ENCODE peak calls at places on chromosome 4, in eight cellular contexts. One of them, this sample, is unnamed.

GRCh38 chr4:10639664-10640063 is 44.9 kb downstream of the CLNK start:
- DNase-seq in GM12865: no peak
- DNase-seq in endothelial cell: no peak
- DNase-seq in AG10803: peak
- DNase-seq in CD8-positive, alpha-beta T cell: no peak
- DNase-seq in Peyer's patch: no peak
- DNase-seq in coronary artery: no peak
- DNase-seq in glutamatergic neuron: no peak
- DNase-seq in this sample: no peak

GRCh38 chr4:166594326-166594946 is 639.9 kb downstream of the SPOCK3 start:
- DNase-seq in GM12865: peak
- DNase-seq in endothelial cell: peak
- DNase-seq in AG10803: peak
- DNase-seq in CD8-positive, alpha-beta T cell: no peak
- DNase-seq in Peyer's patch: no peak
- DNase-seq in coronary artery: no peak
- DNase-seq in glutamatergic neuron: peak
- DNase-seq in this sample: no peak

GRCh38 chr4:189533603-189534002 is 407.1 kb upstream of the FRG1 start:
- DNase-seq in GM12865: no peak
- DNase-seq in endothelial cell: no peak
- DNase-seq in AG10803: no peak
- DNase-seq in CD8-positive, alpha-beta T cell: no peak
- DNase-seq in Peyer's patch: no peak
- DNase-seq in coronary artery: no peak
- DNase-seq in glutamatergic neuron: no peak
- DNase-seq in this sample: no peak

GRCh38 chr4:94354474-94354896 is 11.8 kb upstream of the HPGDS start:
- DNase-seq in GM12865: no peak
- DNase-seq in endothelial cell: peak
- DNase-seq in AG10803: no peak
- DNase-seq in CD8-positive, alpha-beta T cell: no peak
- DNase-seq in Peyer's patch: no peak
- DNase-seq in coronary artery: no peak
- DNase-seq in glutamatergic neuron: no peak
- DNase-seq in this sample: no peak

GRCh38 chr4:62288803-62289541 is 1088.8 kb downstream of the ADGRL3 start:
- DNase-seq in GM12865: no peak
- DNase-seq in endothelial cell: no peak
- DNase-seq in AG10803: no peak
- DNase-seq in CD8-positive, alpha-beta T cell: no peak
- DNase-seq in Peyer's patch: no peak
- DNase-seq in coronary artery: no peak
- DNase-seq in glutamatergic neuron: no peak
- DNase-seq in this sample: no peak

GRCh38 chr4:3334316-3334715 is 41.5 kb downstream of the RGS12 start:
- DNase-seq in GM12865: no peak
- DNase-seq in endothelial cell: no peak
- DNase-seq in AG10803: no peak
- DNase-seq in CD8-positive, alpha-beta T cell: no peak
- DNase-seq in Peyer's patch: no peak
- DNase-seq in coronary artery: no peak
- DNase-seq in glutamatergic neuron: no peak
- DNase-seq in this sample: no peak

GRCh38 chr4:20890752-20891151 is 190.5 kb downstream of the PACRGL start:
- DNase-seq in GM12865: no peak
- DNase-seq in endothelial cell: no peak
- DNase-seq in AG10803: no peak
- DNase-seq in CD8-positive, alpha-beta T cell: no peak
- DNase-seq in Peyer's patch: no peak
- DNase-seq in coronary artery: no peak
- DNase-seq in glutamatergic neuron: no peak
- DNase-seq in this sample: no peak

GRCh38 chr4:69888336-69888735 is 28.4 kb upstream of the SULT1E1 start:
- DNase-seq in GM12865: no peak
- DNase-seq in endothelial cell: no peak
- DNase-seq in AG10803: no peak
- DNase-seq in CD8-positive, alpha-beta T cell: no peak
- DNase-seq in Peyer's patch: no peak
- DNase-seq in coronary artery: no peak
- DNase-seq in glutamatergic neuron: no peak
- DNase-seq in this sample: no peak

GRCh38 chr4:151031831-151032605 is 16.9 kb upstream of the LRBA start:
- DNase-seq in GM12865: peak
- DNase-seq in endothelial cell: no peak
- DNase-seq in AG10803: peak
- DNase-seq in CD8-positive, alpha-beta T cell: no peak
- DNase-seq in Peyer's patch: no peak
- DNase-seq in coronary artery: no peak
- DNase-seq in glutamatergic neuron: no peak
- DNase-seq in this sample: no peak

GRCh38 chr4:90883519-90883918 is 756.3 kb downstream of the CCSER1 start:
- DNase-seq in GM12865: no peak
- DNase-seq in endothelial cell: no peak
- DNase-seq in AG10803: no peak
- DNase-seq in CD8-positive, alpha-beta T cell: no peak
- DNase-seq in Peyer's patch: no peak
- DNase-seq in coronary artery: no peak
- DNase-seq in glutamatergic neuron: no peak
- DNase-seq in this sample: no peak

GRCh38 chr4:17336524-17336941 is 175.4 kb downstream of the QDPR start:
- DNase-seq in GM12865: peak
- DNase-seq in endothelial cell: peak
- DNase-seq in AG10803: no peak
- DNase-seq in CD8-positive, alpha-beta T cell: peak
- DNase-seq in Peyer's patch: no peak
- DNase-seq in coronary artery: no peak
- DNase-seq in glutamatergic neuron: no peak
- DNase-seq in this sample: no peak

GRCh38 chr4:11286533-11286932 is 142.2 kb downstream of the HS3ST1 start:
- DNase-seq in GM12865: peak
- DNase-seq in endothelial cell: no peak
- DNase-seq in AG10803: no peak
- DNase-seq in CD8-positive, alpha-beta T cell: no peak
- DNase-seq in Peyer's patch: no peak
- DNase-seq in coronary artery: no peak
- DNase-seq in glutamatergic neuron: no peak
- DNase-seq in this sample: no peak

GRCh38 chr4:73848183-73848777 is 4.8 kb upstream of the PF4V1 start:
- DNase-seq in GM12865: no peak
- DNase-seq in endothelial cell: no peak
- DNase-seq in AG10803: no peak
- DNase-seq in CD8-positive, alpha-beta T cell: no peak
- DNase-seq in Peyer's patch: no peak
- DNase-seq in coronary artery: no peak
- DNase-seq in glutamatergic neuron: no peak
- DNase-seq in this sample: no peak

GRCh38 chr4:5044341-5044740 is 6.9 kb upstream of the STK32B start:
- DNase-seq in GM12865: no peak
- DNase-seq in endothelial cell: no peak
- DNase-seq in AG10803: no peak
- DNase-seq in CD8-positive, alpha-beta T cell: no peak
- DNase-seq in Peyer's patch: no peak
- DNase-seq in coronary artery: peak
- DNase-seq in glutamatergic neuron: no peak
- DNase-seq in this sample: no peak

GRCh38 chr4:153661215-153661822 is 22.8 kb upstream of the TLR2 start:
- DNase-seq in GM12865: no peak
- DNase-seq in endothelial cell: no peak
- DNase-seq in AG10803: peak
- DNase-seq in CD8-positive, alpha-beta T cell: no peak
- DNase-seq in Peyer's patch: no peak
- DNase-seq in coronary artery: no peak
- DNase-seq in glutamatergic neuron: no peak
- DNase-seq in this sample: no peak

GRCh38 chr4:148542922-148543623 is 100.9 kb upstream of the NR3C2 start:
- DNase-seq in GM12865: no peak
- DNase-seq in endothelial cell: no peak
- DNase-seq in AG10803: no peak
- DNase-seq in CD8-positive, alpha-beta T cell: no peak
- DNase-seq in Peyer's patch: no peak
- DNase-seq in coronary artery: no peak
- DNase-seq in glutamatergic neuron: no peak
- DNase-seq in this sample: no peak

GRCh38 chr4:98262431-98262830 is 1.2 kb downstream of the RAP1GDS1 start:
- DNase-seq in GM12865: peak
- DNase-seq in endothelial cell: no peak
- DNase-seq in AG10803: peak
- DNase-seq in CD8-positive, alpha-beta T cell: no peak
- DNase-seq in Peyer's patch: no peak
- DNase-seq in coronary artery: no peak
- DNase-seq in glutamatergic neuron: no peak
- DNase-seq in this sample: no peak

GRCh38 chr4:154707877-154708276 is 35.9 kb upstream of the LRAT start:
- DNase-seq in GM12865: no peak
- DNase-seq in endothelial cell: no peak
- DNase-seq in AG10803: no peak
- DNase-seq in CD8-positive, alpha-beta T cell: no peak
- DNase-seq in Peyer's patch: no peak
- DNase-seq in coronary artery: no peak
- DNase-seq in glutamatergic neuron: no peak
- DNase-seq in this sample: no peak

GRCh38 chr4:185243879-185244278 is 34.5 kb downstream of the SNX25 start:
- DNase-seq in GM12865: no peak
- DNase-seq in endothelial cell: no peak
- DNase-seq in AG10803: no peak
- DNase-seq in CD8-positive, alpha-beta T cell: no peak
- DNase-seq in Peyer's patch: no peak
- DNase-seq in coronary artery: no peak
- DNase-seq in glutamatergic neuron: no peak
- DNase-seq in this sample: no peak

GRCh38 chr4:185685804-185686203 is 126.2 kb downstream of the SORBS2 start:
- DNase-seq in GM12865: no peak
- DNase-seq in endothelial cell: no peak
- DNase-seq in AG10803: peak
- DNase-seq in CD8-positive, alpha-beta T cell: no peak
- DNase-seq in Peyer's patch: no peak
- DNase-seq in coronary artery: no peak
- DNase-seq in glutamatergic neuron: no peak
- DNase-seq in this sample: no peak

DNA sequence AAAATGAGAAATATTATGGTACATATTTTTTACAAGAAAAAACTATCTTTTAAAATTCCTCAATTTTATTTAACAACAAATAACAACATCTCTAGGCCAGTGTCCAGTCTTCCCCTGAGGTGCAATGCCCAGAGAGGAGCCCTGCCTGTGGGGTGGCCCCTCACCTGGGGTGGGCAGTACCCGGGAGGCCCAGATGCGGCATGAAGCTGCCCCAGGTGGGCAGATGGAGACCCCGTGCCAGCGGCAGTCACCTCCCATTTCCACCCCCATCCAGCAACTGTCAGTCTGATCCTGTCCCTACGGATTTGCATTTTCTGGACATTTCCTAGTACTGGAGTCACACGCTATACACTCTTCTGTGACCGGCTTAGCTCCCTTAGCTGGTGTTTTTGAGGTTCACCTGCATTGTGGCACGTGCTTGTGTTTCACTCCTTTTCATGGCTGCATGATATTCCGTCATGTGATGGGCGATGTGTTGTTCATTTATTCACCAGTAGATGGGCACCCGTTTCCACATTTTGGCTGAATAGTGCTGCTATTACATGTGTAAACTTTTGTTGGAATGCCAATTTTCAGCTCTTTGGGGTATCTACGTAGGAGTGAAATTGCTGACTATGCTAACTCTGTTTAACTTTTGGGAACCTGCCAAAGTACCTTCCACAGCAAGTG is 11.9 kb upstream of the MAEA start:
- DNase-seq in GM12865: no peak
- DNase-seq in endothelial cell: no peak
- DNase-seq in AG10803: no peak
- DNase-seq in CD8-positive, alpha-beta T cell: no peak
- DNase-seq in Peyer's patch: no peak
- DNase-seq in coronary artery: peak
- DNase-seq in glutamatergic neuron: no peak
- DNase-seq in this sample: peak
- TF ChIP-seq CTCF in GM12865: no peak
- TF ChIP-seq CTCF in endothelial cell: peak
- TF ChIP-seq CTCF in AG10803: peak
- TF ChIP-seq CTCF in CD8-positive, alpha-beta T cell: peak
- TF ChIP-seq CTCF in Peyer's patch: peak
- TF ChIP-seq CTCF in coronary artery: no peak
- TF ChIP-seq CTCF in glutamatergic neuron: no peak
- TF ChIP-seq CTCF in this sample: peak

GRCh38 chr4:121199742-121200561 is 35.8 kb upstream of the TNIP3 start:
- DNase-seq in GM12865: peak
- DNase-seq in endothelial cell: no peak
- DNase-seq in AG10803: no peak
- DNase-seq in CD8-positive, alpha-beta T cell: no peak
- DNase-seq in Peyer's patch: no peak
- DNase-seq in coronary artery: no peak
- DNase-seq in glutamatergic neuron: no peak
- DNase-seq in this sample: no peak
- TF ChIP-seq CTCF in GM12865: peak
- TF ChIP-seq CTCF in endothelial cell: no peak
- TF ChIP-seq CTCF in AG10803: no peak
- TF ChIP-seq CTCF in CD8-positive, alpha-beta T cell: peak
- TF ChIP-seq CTCF in Peyer's patch: no peak
- TF ChIP-seq CTCF in coronary artery: no peak
- TF ChIP-seq CTCF in glutamatergic neuron: no peak
- TF ChIP-seq CTCF in this sample: no peak

GRCh38 chr4:25376754-25377571 is at the start of gene ANAPC4:
- DNase-seq in GM12865: peak
- DNase-seq in endothelial cell: peak
- DNase-seq in AG10803: peak
- DNase-seq in CD8-positive, alpha-beta T cell: peak
- DNase-seq in Peyer's patch: peak
- DNase-seq in coronary artery: peak
- DNase-seq in glutamatergic neuron: peak
- DNase-seq in this sample: peak
- TF ChIP-seq CTCF in GM12865: peak
- TF ChIP-seq CTCF in endothelial cell: no peak
- TF ChIP-seq CTCF in AG10803: no peak
- TF ChIP-seq CTCF in CD8-positive, alpha-beta T cell: no peak
- TF ChIP-seq CTCF in Peyer's patch: no peak
- TF ChIP-seq CTCF in coronary artery: no peak
- TF ChIP-seq CTCF in glutamatergic neuron: no peak
- TF ChIP-seq CTCF in this sample: peak

GRCh38 chr4:108758498-108758897 is 4.4 kb downstream of the ETNPPL start:
- DNase-seq in GM12865: no peak
- DNase-seq in endothelial cell: no peak
- DNase-seq in AG10803: no peak
- DNase-seq in CD8-positive, alpha-beta T cell: no peak
- DNase-seq in Peyer's patch: no peak
- DNase-seq in coronary artery: no peak
- DNase-seq in glutamatergic neuron: no peak
- DNase-seq in this sample: no peak

GRCh38 chr4:108763981-108764380 is 1.1 kb upstream of the ETNPPL start:
- DNase-seq in GM12865: no peak
- DNase-seq in endothelial cell: no peak
- DNase-seq in AG10803: no peak
- DNase-seq in CD8-positive, alpha-beta T cell: no peak
- DNase-seq in Peyer's patch: no peak
- DNase-seq in coronary artery: no peak
- DNase-seq in glutamatergic neuron: no peak
- DNase-seq in this sample: no peak

GRCh38 chr4:108766058-108766457 is 3.2 kb upstream of the ETNPPL start:
- DNase-seq in GM12865: no peak
- DNase-seq in endothelial cell: no peak
- DNase-seq in AG10803: no peak
- DNase-seq in CD8-positive, alpha-beta T cell: no peak
- DNase-seq in Peyer's patch: no peak
- DNase-seq in coronary artery: no peak
- DNase-seq in glutamatergic neuron: no peak
- DNase-seq in this sample: no peak

GRCh38 chr4:108763226-108763593 is 357 bp upstream of the ETNPPL start:
- DNase-seq in GM12865: no peak
- DNase-seq in endothelial cell: no peak
- DNase-seq in AG10803: no peak
- DNase-seq in CD8-positive, alpha-beta T cell: no peak
- DNase-seq in Peyer's patch: no peak
- DNase-seq in coronary artery: no peak
- DNase-seq in glutamatergic neuron: no peak
- DNase-seq in this sample: no peak

GRCh38 chr4:108762559-108763225 is at the start of gene ETNPPL:
- DNase-seq in GM12865: no peak
- DNase-seq in endothelial cell: peak
- DNase-seq in AG10803: no peak
- DNase-seq in CD8-positive, alpha-beta T cell: no peak
- DNase-seq in Peyer's patch: peak
- DNase-seq in coronary artery: no peak
- DNase-seq in glutamatergic neuron: peak
- DNase-seq in this sample: peak
- TF ChIP-seq CTCF in GM12865: no peak
- TF ChIP-seq CTCF in endothelial cell: no peak
- TF ChIP-seq CTCF in AG10803: no peak
- TF ChIP-seq CTCF in CD8-positive, alpha-beta T cell: no peak
- TF ChIP-seq CTCF in Peyer's patch: no peak
- TF ChIP-seq CTCF in coronary artery: no peak
- TF ChIP-seq CTCF in glutamatergic neuron: no peak
- TF ChIP-seq CTCF in this sample: peak